ENCODE peak calls at places on chromosomes 3 and 15, in four cellular contexts. E is Peyer's patch, O is GM12865, K is AG04450. X is an unnamed sample.

GRCh38 chr3:19139863-19140262 is 8.4 kb upstream of the KCNH8 start:
- DNase-seq in K (no peak), E (no peak), O (no peak), X (no peak)

GRCh38 chr3:13358051-13358450 is 62.1 kb downstream of the NUP210 start:
- DNase-seq in O (no peak), K (no peak), E (no peak), X (no peak)

GRCh38 chr15:59371458-59372351 is 966 bp downstream of the MYO1E start:
- DNase-seq in E (no peak), O (peak), K (no peak), X (peak)

GRCh38 chr3:141949394-141949793 is 73.0 kb downstream of the ATP1B3 start:
- DNase-seq in O (no peak), E (no peak), K (no peak), X (no peak)

GRCh38 chr15:81480645-81481053 is 106.6 kb upstream of the TMC3 start:
- DNase-seq in O (peak), K (peak), E (no peak), X (peak)

GRCh38 chr3:21888656-21889055 is 137.6 kb upstream of the ZNF385D start:
- DNase-seq in O (no peak), K (no peak), E (no peak), X (no peak)

GRCh38 chr3:58074997-58075396 is 66.8 kb downstream of the FLNB start:
- DNase-seq in E (no peak), O (peak), K (no peak), X (peak)

GRCh38 chr3:46643701-46644100 is 31.4 kb downstream of the FAM240A start:
- DNase-seq in K (no peak), E (no peak), O (no peak), X (no peak)

GRCh38 chr3:45032113-45032512 is 6.0 kb downstream of the CLEC3B start:
- DNase-seq in E (no peak), O (no peak), K (no peak), X (no peak)

GRCh38 chr3:180996415-180996932 is 6.9 kb upstream of the DNAJC19 start:
- DNase-seq in O (no peak), E (no peak), K (no peak), X (no peak)

GRCh38 chr3:179136195-179136594 is 12.0 kb upstream of the PIK3CA start:
- DNase-seq in O (no peak), E (no peak), K (no peak), X (no peak)

GRCh38 chr3:114441386-114441785 is 147.6 kb downstream of the TIGIT start:
- DNase-seq in K (no peak), E (no peak), O (no peak), X (no peak)

GRCh38 chr3:169232863-169233262 is 430.6 kb downstream of the MECOM start:
- DNase-seq in E (no peak), O (no peak), K (no peak), X (no peak)

GRCh38 chr3:100104442-100104798 is 9.9 kb downstream of the FILIP1L start:
- DNase-seq in E (no peak), K (no peak), O (peak), X (no peak)

GRCh38 chr3:146896711-146897110 is 291.6 kb upstream of the PLSCR5 start:
- DNase-seq in K (no peak), O (no peak), E (no peak), X (no peak)

GRCh38 chr3:197750396-197750831 is 731 bp downstream of the FYTTD1 start:
- DNase-seq in E (peak), O (peak), K (no peak), X (peak)

GRCh38 chr3:14923476-14923875 is 23.9 kb upstream of the NR2C2 start:
- DNase-seq in K (no peak), E (no peak), O (no peak), X (no peak)

GRCh38 chr15:35173444-35174118 is 88.5 kb upstream of the NANOGP8 start:
- DNase-seq in K (no peak), E (no peak), O (no peak), X (no peak)

GRCh38 chr3:31251083-31251482 is 281.6 kb upstream of the STT3B start:
- DNase-seq in E (no peak), O (peak), K (no peak), X (no peak)

GRCh38 chr3:71083726-71084131 is 499.8 kb downstream of the FOXP1 start:
- DNase-seq in E (no peak), O (peak), K (no peak), X (peak)

GRCh38 chr3:102748646-102749045 is 313.8 kb downstream of the ZPLD1 start:
- DNase-seq in E (no peak), K (no peak), O (no peak), X (no peak)

GRCh38 chr3:5115506-5116162 is 6.5 kb upstream of the ARL8B start:
- DNase-seq in K (no peak), O (peak), E (no peak), X (no peak)

DNA sequence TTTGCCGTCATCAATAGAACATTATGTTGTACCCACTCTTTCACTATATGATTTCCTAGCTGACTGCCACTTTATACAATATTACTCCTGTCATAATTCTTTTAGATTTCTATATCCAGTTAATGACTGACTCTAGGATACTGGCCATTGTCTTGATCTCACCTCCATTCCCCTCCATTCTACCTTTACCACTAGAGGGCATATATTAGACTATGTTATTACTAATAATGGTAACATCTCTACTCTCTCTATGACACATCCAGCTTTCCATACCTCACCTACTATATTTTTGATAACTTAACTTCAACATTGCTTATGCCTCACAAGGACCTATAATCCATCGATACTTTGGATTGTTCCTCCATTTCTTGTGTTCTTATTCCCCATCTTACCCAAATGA is 31.4 kb upstream of the POU1F1 start:
- DNase-seq in E (no peak), K (no peak), O (no peak), X (no peak)
- TF ChIP-seq CTCF in E (no peak), K (peak), O (peak), X (no peak)

GRCh38 chr15:76185716-76186115 is 125.6 kb downstream of the ETFA start:
- DNase-seq in K (peak), O (peak), E (no peak), X (peak)
- TF ChIP-seq CTCF in K (peak), O (peak), E (peak), X (peak)

GRCh38 chr3:86239956-86240355 is 751.0 kb downstream of the VGLL3 start:
- DNase-seq in K (no peak), O (no peak), E (no peak), X (no peak)

GRCh38 chr3:86244897-86245296 is 746.1 kb downstream of the VGLL3 start:
- DNase-seq in K (no peak), O (no peak), E (no peak), X (no peak)

GRCh38 chr3:86249833-86250232 is 741.1 kb downstream of the VGLL3 start:
- DNase-seq in O (no peak), E (no peak), K (no peak), X (no peak)

GRCh38 chr3:86245360-86245759 is 745.6 kb downstream of the VGLL3 start:
- DNase-seq in K (no peak), O (no peak), E (no peak), X (no peak)
- TF ChIP-seq CTCF in K (no peak), O (no peak), E (peak), X (no peak)

DNA sequence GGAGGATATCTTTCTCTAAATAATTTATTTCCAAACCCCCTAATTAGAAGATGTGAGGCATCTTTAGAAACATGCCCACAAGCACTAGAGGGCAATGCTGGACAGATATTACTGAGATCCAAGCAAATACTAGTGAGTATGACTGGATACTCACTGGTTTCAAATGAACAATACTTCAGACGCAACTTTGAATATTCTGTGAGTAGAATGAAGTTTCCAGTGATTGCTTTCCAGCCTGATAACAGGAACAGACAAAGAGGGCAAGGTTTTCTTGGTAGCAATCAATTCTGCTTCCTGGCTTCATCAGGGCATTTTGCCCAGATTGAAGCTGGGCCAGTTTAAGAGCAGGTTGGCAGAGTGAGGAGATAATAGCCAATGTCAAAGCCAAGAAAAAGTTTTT is 442.6 kb upstream of the PDZRN3 start:
- DNase-seq in E (no peak), K (no peak), O (no peak), X (no peak)
- TF ChIP-seq CTCF in E (peak), K (peak), O (no peak), X (no peak)